ENCODE peak calls at places on chromosome 11, in seven cellular contexts. B is K562, T is GM12878, C is HepG2, K is H1, S is GM12892, X is SK-N-SH. U is an unnamed sample.

GRCh38 chr11:125091247-125091876 is 20.1 kb downstream of the TMEM218 start:
- DNase-seq in K (peak), X (peak), T (no peak), S (no peak), B (peak), C (peak), U (no peak)

GRCh38 chr11:10807629-10808552 is 835 bp downstream of the EIF4G2 start:
- DNase-seq in C (peak), S (peak), K (no peak), B (peak), X (peak), T (no peak), U (no peak)

GRCh38 chr11:72331761-72332160 is 87.8 kb upstream of the PHOX2A start:
- DNase-seq in K (no peak), S (no peak), T (no peak), C (no peak), B (no peak), X (no peak), U (no peak)

GRCh38 chr11:10326080-10326964 is 21.4 kb downstream of the ADM start:
- DNase-seq in X (no peak), C (peak), S (no peak), B (no peak), K (no peak), T (no peak), U (no peak)

GRCh38 chr11:46682773-46683752 is 17.4 kb downstream of the ARHGAP1 start:
- DNase-seq in C (no peak), T (no peak), S (no peak), K (no peak), B (no peak), X (no peak), U (no peak)

GRCh38 chr11:73399159-73400090 is 23.2 kb downstream of the RELT start:
- DNase-seq in S (no peak), B (no peak), T (no peak), K (no peak), C (no peak), X (no peak), U (no peak)

GRCh38 chr11:46382644-46383403 is 1.4 kb downstream of the MDK start:
- DNase-seq in B (no peak), T (no peak), C (peak), S (no peak), K (no peak), X (peak), U (no peak)

GRCh38 chr11:61152816-61153592 is 8.2 kb downstream of the VPS37C start:
- DNase-seq in C (no peak), K (no peak), B (no peak), S (no peak), X (no peak), T (no peak), U (no peak)

GRCh38 chr11:17890333-17890732 is 122.5 kb downstream of the SERGEF start:
- DNase-seq in B (no peak), S (no peak), X (no peak), C (no peak), K (no peak), T (no peak), U (no peak)

GRCh38 chr11:130781906-130782305 is 134.4 kb downstream of the SNX19 start:
- DNase-seq in T (no peak), B (no peak), X (no peak), C (no peak), S (no peak), K (no peak), U (no peak)

GRCh38 chr11:43555811-43556210 is 124.7 kb upstream of the HSD17B12 start:
- DNase-seq in B (no peak), X (no peak), C (no peak), K (no peak), T (no peak), S (no peak), U (no peak)

GRCh38 chr11:108916935-108917334 is 252.1 kb downstream of the DDX10 start:
- DNase-seq in S (no peak), C (no peak), K (no peak), T (no peak), B (no peak), X (no peak), U (no peak)

GRCh38 chr11:112837162-112837826 is 123.9 kb upstream of the NCAM1 start:
- DNase-seq in B (no peak), T (no peak), X (peak), S (no peak), C (no peak), K (no peak), U (no peak)

GRCh38 chr11:112835556-112835955 is 125.7 kb upstream of the NCAM1 start:
- DNase-seq in X (peak), B (no peak), C (no peak), T (no peak), K (no peak), S (no peak), U (no peak)

GRCh38 chr11:112831041-112831440 is 130.2 kb upstream of the NCAM1 start:
- DNase-seq in K (no peak), T (no peak), X (no peak), B (no peak), C (no peak), S (no peak), U (no peak)

GRCh38 chr11:112831969-112832368 is 129.3 kb upstream of the NCAM1 start:
- DNase-seq in K (no peak), X (no peak), C (no peak), S (no peak), B (no peak), T (no peak), U (no peak)

GRCh38 chr11:112834277-112834755 is 126.9 kb upstream of the NCAM1 start:
- DNase-seq in X (peak), S (no peak), C (no peak), K (no peak), T (no peak), B (no peak), U (no peak)
- TF ChIP-seq TAF1 in X (no peak), S (no peak), C (no peak), K (no peak), T (no peak), B (no peak), U (no peak)

DNA sequence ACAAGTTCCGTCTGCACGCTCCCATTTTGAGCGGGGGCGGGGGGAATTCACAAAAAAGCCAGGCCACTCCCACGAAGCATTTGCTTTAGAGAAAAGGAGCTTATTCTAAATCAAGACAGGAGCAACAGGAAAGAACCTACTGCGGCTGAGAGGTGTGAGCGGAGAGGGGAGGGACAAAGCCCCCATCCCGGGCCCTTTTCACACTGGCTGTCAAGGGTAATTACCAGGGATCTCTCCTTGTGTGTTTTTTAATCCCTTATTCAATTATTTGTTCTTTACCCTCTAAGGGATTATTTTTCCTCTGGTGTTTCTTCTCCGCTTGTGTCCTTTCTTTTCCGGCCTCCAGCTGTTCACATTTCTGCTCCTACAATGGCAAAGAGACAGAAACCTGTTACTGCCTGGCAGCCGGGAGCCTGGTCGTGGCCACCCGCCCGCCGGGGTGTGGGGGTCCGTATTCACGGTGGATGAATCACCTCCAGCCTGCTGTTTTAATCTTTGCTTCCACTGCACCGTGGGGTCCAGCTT is 61.5 kb upstream of the FADD start:
- DNase-seq in K (peak), S (no peak), X (no peak), T (no peak), B (no peak), C (no peak), U (no peak)
- TF ChIP-seq TAF1 in K (no peak), S (no peak), X (no peak), T (no peak), B (no peak), C (no peak), U (no peak)

GRCh38 chr11:32962016-32962415 is 53.7 kb upstream of the DEPDC7 start:
- DNase-seq in T (no peak), K (no peak), B (no peak), X (no peak), C (no peak), S (no peak), U (no peak)
- TF ChIP-seq TAF1 in T (no peak), K (no peak), B (no peak), X (no peak), C (no peak), S (no peak), U (no peak)

GRCh38 chr11:12543596-12544415 is 130.4 kb upstream of the TEAD1 start:
- DNase-seq in K (no peak), T (no peak), C (no peak), S (no peak), B (no peak), X (no peak), U (no peak)
- TF ChIP-seq TAF1 in K (no peak), T (no peak), C (no peak), S (no peak), B (no peak), X (no peak), U (no peak)

DNA sequence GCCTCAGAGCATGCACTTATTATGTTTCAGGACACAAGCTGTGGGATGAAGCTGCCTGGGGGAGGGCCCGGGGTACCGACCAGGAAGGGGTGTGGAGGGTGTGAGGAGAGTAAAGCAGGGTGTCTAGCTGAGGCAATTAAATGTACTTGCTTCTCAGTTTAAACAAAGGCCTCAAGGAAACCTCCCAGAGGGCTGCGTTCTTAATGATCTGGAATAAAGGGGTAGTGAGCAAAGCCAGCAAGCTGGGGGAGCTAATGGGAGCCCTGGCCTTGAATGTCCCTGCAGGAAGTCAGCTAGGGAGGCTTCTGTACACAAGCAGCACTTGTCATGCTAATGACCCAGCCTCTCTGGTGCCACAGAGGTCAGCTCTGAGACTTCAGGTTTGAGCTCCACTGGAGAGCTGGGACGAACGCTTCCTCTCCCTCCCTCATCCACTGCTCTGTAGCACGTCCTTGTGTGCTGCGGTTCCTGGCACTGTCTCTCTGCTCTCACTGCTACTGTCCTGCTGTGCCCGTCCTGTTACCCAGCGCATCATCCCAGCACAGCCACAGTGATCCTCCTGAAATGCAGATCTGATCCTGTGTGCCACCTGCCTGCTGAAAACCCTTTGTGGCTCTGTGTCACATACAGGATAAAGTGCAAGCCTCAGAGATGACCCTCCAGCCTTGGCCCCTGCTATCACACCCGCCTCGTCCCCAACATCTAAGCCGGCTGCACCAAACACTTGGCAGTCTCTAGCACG is 159.7 kb downstream of the DBX1 start:
- DNase-seq in B (no peak), X (no peak), C (peak), K (peak), T (no peak), S (no peak), U (no peak)
- TF ChIP-seq TAF1 in B (no peak), X (no peak), C (peak), K (no peak), T (no peak), S (no peak), U (no peak)

DNA sequence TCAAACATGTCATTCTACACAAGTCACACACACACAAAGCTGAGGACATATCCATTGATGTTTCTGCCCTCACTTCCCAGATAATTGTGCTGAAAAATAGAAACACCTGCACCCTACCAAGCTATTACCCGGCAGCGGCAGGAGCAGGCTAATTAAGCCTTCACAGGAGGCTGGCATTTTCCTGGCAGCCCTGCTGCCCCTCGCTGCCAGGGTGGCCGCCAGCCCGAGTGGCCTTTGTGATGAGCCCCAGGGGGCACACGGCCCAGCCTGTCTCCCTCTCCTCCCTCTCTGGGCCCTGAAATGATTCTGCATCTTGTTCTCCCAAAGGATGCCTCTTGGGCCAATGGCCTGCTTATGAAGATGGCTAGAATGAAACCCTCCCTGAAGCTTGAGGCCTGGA is 76.2 kb upstream of the TP53I11 start:
- DNase-seq in T (no peak), C (no peak), S (no peak), X (peak), K (no peak), B (no peak), U (no peak)
- TF ChIP-seq TAF1 in T (no peak), C (no peak), S (no peak), X (no peak), K (no peak), B (no peak), U (no peak)

DNA sequence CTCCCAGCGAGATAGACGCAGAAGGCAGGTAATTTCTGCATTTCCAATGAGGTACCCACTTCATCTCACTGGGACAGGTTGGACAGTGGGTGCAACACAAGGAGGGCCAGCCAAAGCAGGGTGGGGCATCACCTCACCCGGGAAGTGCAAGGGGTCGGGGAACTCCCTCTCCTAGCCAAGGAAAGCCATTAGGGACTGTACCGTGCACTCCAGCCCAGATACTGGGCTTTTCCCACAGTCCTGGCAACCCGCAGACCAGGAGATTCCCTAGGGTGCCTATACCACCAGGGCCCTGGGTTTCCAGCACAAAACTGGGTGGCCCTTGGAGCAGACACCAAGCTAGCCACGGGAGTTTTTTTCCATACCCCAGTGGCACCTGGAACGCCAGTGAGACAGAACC is 17.2 kb downstream of the TRPC6 start:
- DNase-seq in C (no peak), S (no peak), B (no peak), X (no peak), K (no peak), T (no peak), U (no peak)
- TF ChIP-seq TAF1 in C (no peak), S (no peak), B (no peak), X (no peak), K (no peak), T (no peak), U (no peak)

DNA sequence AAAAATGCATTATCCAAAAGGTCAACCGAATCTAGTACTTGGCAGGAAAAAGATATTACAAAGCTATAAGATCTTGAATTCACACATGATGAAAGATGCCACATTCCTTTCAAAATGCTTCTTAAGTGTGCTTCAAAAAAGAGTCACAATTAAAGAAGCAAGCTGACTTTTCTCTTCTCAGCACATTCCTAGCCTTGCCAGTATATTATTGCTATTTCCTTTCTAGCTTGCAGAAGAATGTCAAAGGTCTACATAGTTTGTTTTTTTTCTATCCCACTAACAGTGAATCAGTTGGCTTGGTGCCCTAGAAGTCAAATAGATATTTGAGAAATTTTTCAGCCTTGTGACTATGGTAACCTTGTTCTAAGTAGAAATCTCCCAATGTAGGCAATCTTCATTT is 56.8 kb downstream of the GUCY1A2 start:
- DNase-seq in B (no peak), T (no peak), S (no peak), K (no peak), C (no peak), X (no peak), U (no peak)
- TF ChIP-seq TAF1 in B (no peak), T (no peak), S (no peak), K (no peak), C (no peak), X (no peak), U (no peak)

GRCh38 chr11:101475699-101476098 is 108.1 kb downstream of the TRPC6 start:
- DNase-seq in B (no peak), T (no peak), S (no peak), C (no peak), X (no peak), K (no peak), U (no peak)

GRCh38 chr11:101466352-101466751 is 117.5 kb downstream of the TRPC6 start:
- DNase-seq in K (no peak), B (no peak), C (no peak), X (no peak), T (no peak), S (no peak), U (no peak)

GRCh38 chr11:101474666-101475065 is 109.1 kb downstream of the TRPC6 start:
- DNase-seq in C (no peak), K (no peak), S (no peak), X (no peak), T (no peak), B (no peak), U (no peak)

GRCh38 chr11:101470881-101471535 is 112.8 kb downstream of the TRPC6 start:
- DNase-seq in T (no peak), X (no peak), B (no peak), C (peak), S (no peak), K (no peak), U (no peak)

GRCh38 chr11:101470414-101470813 is 113.4 kb downstream of the TRPC6 start:
- DNase-seq in K (no peak), T (no peak), B (no peak), C (no peak), S (no peak), X (no peak), U (no peak)
- TF ChIP-seq TAF1 in K (no peak), T (no peak), B (no peak), C (no peak), S (no peak), X (no peak), U (no peak)

U was measured in GM12891.